ENCODE peak calls at places on chromosomes 7 and 10, in four cellular contexts. V is central memory CD8-positive, alpha-beta T cell; Z is effector memory CD8-positive, alpha-beta T cell; Q is stimulated activated memory B cell treated with anti-CD40 and anti-IgM and Interleukin-4, amounts not matched to agents 10 μg/mL and 1 μg/mL and 100 μg/mL, for 72 hours. G is an unnamed sample.

GRCh38 chr7:122262246-122262645 is 42.3 kb downstream of the FEZF1 start:
- ATAC-seq in V (no peak), Z (no peak), Q (no peak), G (no peak)

GRCh38 chr7:17168399-17168798 is 130.1 kb upstream of the AHR start:
- ATAC-seq in V (no peak), Z (no peak), Q (no peak), G (peak)

GRCh38 chr7:129845178-129845971 is 107.4 kb downstream of the UBE2H start:
- ATAC-seq in V (no peak), Z (no peak), Q (no peak), G (no peak)

GRCh38 chr10:76328348-76328747 is 896.9 kb downstream of the LRMDA start:
- ATAC-seq in V (no peak), Z (no peak), Q (no peak), G (no peak)

GRCh38 chr7:107856806-107857540 is 34.0 kb upstream of the DLD start:
- ATAC-seq in V (peak), Z (peak), Q (peak), G (peak)

GRCh38 chr7:849145-849544 is 16.9 kb downstream of the SUN1 start:
- ATAC-seq in V (no peak), Z (no peak), Q (no peak), G (no peak)

GRCh38 chr10:58991842-58992241 is 184.6 kb upstream of the PHYHIPL start:
- ATAC-seq in V (no peak), Z (no peak), Q (no peak), G (no peak)

GRCh38 chr7:41938371-41938770 is 235.5 kb upstream of the INHBA start:
- ATAC-seq in V (no peak), Z (no peak), Q (no peak), G (no peak)

GRCh38 chr10:17838080-17838634 is 29.0 kb downstream of the MRC1 start:
- ATAC-seq in V (no peak), Z (no peak), Q (no peak), G (no peak)

GRCh38 chr10:93182790-93183189 is 109.1 kb downstream of the CYP26A1 start:
- ATAC-seq in V (no peak), Z (no peak), Q (no peak), G (no peak)

GRCh38 chr7:158524749-158525635 is 62.6 kb downstream of the PTPRN2 start:
- ATAC-seq in V (no peak), Z (no peak), Q (no peak), G (no peak)

GRCh38 chr10:78777466-78778256 is 291.1 kb upstream of the ZMIZ1 start:
- ATAC-seq in V (no peak), Z (no peak), Q (no peak), G (no peak)

GRCh38 chr10:77532068-77532467 is 105.5 kb downstream of the KCNMA1 start:
- ATAC-seq in V (no peak), Z (no peak), Q (no peak), G (no peak)

GRCh38 chr7:16905300-16906044 is 23.7 kb upstream of the AGR3 start:
- ATAC-seq in V (no peak), Z (no peak), Q (no peak), G (no peak)

GRCh38 chr7:75738604-75738974 is at the start of gene HIP1:
- ATAC-seq in V (no peak), Z (peak), Q (peak), G (peak)

GRCh38 chr10:75662715-75663114 is 231.3 kb downstream of the LRMDA start:
- ATAC-seq in V (no peak), Z (no peak), Q (no peak), G (no peak)

GRCh38 chr7:111074071-111074771 is 16.7 kb upstream of the LRRN3 start:
- ATAC-seq in V (no peak), Z (no peak), Q (no peak), G (peak)

GRCh38 chr7:116139007-116139406 is 71.3 kb upstream of the TES start:
- ATAC-seq in V (no peak), Z (no peak), Q (no peak), G (no peak)

GRCh38 chr7:155136619-155137243 is 66.6 kb downstream of the HTR5A start:
- ATAC-seq in V (no peak), Z (no peak), Q (no peak), G (peak)

GRCh38 chr10:21281765-21282484 is 243.6 kb downstream of the SKIDA1 start:
- ATAC-seq in V (no peak), Z (no peak), Q (no peak), G (no peak)

GRCh38 chr7:5752663-5753062 is 28.8 kb downstream of the RNF216 start:
- ATAC-seq in V (no peak), Z (no peak), Q (no peak), G (no peak)

GRCh38 chr7:5681979-5682546 is 99.4 kb downstream of the RNF216 start:
- ATAC-seq in V (no peak), Z (no peak), Q (peak), G (peak)

GRCh38 chr7:101066141-101066857 is 19.0 kb upstream of the TRIM56 start:
- ATAC-seq in V (no peak), Z (no peak), Q (no peak), G (no peak)

GRCh38 chr7:22594020-22594419 is 94.0 kb upstream of the STEAP1B start:
- ATAC-seq in V (no peak), Z (no peak), Q (no peak), G (no peak)

GRCh38 chr10:4639960-4640359 is 186.0 kb upstream of the AKR1E2 start:
- ATAC-seq in V (no peak), Z (no peak), Q (no peak), G (no peak)

GRCh38 chr10:60848126-60848525 is 69.8 kb downstream of the CDK1 start:
- ATAC-seq in V (no peak), Z (no peak), Q (no peak), G (no peak)

GRCh38 chr7:49398236-49398635 is 375.2 kb upstream of the VWC2 start:
- ATAC-seq in V (no peak), Z (no peak), Q (no peak), G (no peak)